ENCODE peak calls at places on chromosome 1, in four cellular contexts. One of them, this sample, is unnamed.

GRCh38 chr1:35915693-35916092 is 15.2 kb upstream of the AGO3 start:
- DNase-seq in fibroblast of pulmonary artery: no peak
- DNase-seq in RCC 7860: no peak
- DNase-seq in HTR-8/SVneo: no peak
- DNase-seq in this sample: no peak

GRCh38 chr1:117632269-117633067 is 26.6 kb downstream of the TENT5C start:
- DNase-seq in fibroblast of pulmonary artery: no peak
- DNase-seq in RCC 7860: no peak
- DNase-seq in HTR-8/SVneo: no peak
- DNase-seq in this sample: no peak

GRCh38 chr1:43446881-43447835 is 6.6 kb downstream of the HYI start:
- DNase-seq in RCC 7860: peak
- DNase-seq in fibroblast of pulmonary artery: no peak
- DNase-seq in HTR-8/SVneo: no peak
- DNase-seq in this sample: no peak

GRCh38 chr1:147726161-147726560 is 34.2 kb downstream of the GJA5 start:
- DNase-seq in RCC 7860: no peak
- DNase-seq in HTR-8/SVneo: no peak
- DNase-seq in fibroblast of pulmonary artery: no peak
- DNase-seq in this sample: no peak

GRCh38 chr1:11930571-11931445 is 3.7 kb upstream of the PLOD1 start:
- DNase-seq in HTR-8/SVneo: no peak
- DNase-seq in RCC 7860: no peak
- DNase-seq in fibroblast of pulmonary artery: peak
- DNase-seq in this sample: no peak

GRCh38 chr1:205535866-205536758 is 31.6 kb downstream of the CDK18 start:
- DNase-seq in HTR-8/SVneo: no peak
- DNase-seq in RCC 7860: no peak
- DNase-seq in fibroblast of pulmonary artery: no peak
- DNase-seq in this sample: no peak

GRCh38 chr1:67009792-67010191 is 44.2 kb downstream of the SLC35D1 start:
- DNase-seq in HTR-8/SVneo: no peak
- DNase-seq in RCC 7860: no peak
- DNase-seq in fibroblast of pulmonary artery: no peak
- DNase-seq in this sample: no peak

GRCh38 chr1:24003331-24003972 is 23.3 kb upstream of the SRSF10 start:
- DNase-seq in HTR-8/SVneo: peak
- DNase-seq in RCC 7860: no peak
- DNase-seq in fibroblast of pulmonary artery: peak
- DNase-seq in this sample: peak

GRCh38 chr1:16376971-16377370 is 9.9 kb downstream of the SZRD1 start:
- DNase-seq in RCC 7860: no peak
- DNase-seq in HTR-8/SVneo: no peak
- DNase-seq in fibroblast of pulmonary artery: no peak
- DNase-seq in this sample: no peak

GRCh38 chr1:204429746-204430145 is 18.1 kb upstream of the PPP1R15B start:
- DNase-seq in fibroblast of pulmonary artery: no peak
- DNase-seq in RCC 7860: no peak
- DNase-seq in HTR-8/SVneo: no peak
- DNase-seq in this sample: no peak

GRCh38 chr1:26353976-26354820 is at the start of gene CRYBG2:
- DNase-seq in RCC 7860: no peak
- DNase-seq in fibroblast of pulmonary artery: no peak
- DNase-seq in HTR-8/SVneo: no peak
- DNase-seq in this sample: no peak

GRCh38 chr1:54750596-54750995 is 13.7 kb downstream of the PARS2 start:
- DNase-seq in HTR-8/SVneo: no peak
- DNase-seq in RCC 7860: no peak
- DNase-seq in fibroblast of pulmonary artery: no peak
- DNase-seq in this sample: no peak

GRCh38 chr1:111030590-111030989 is 66.9 kb upstream of the LRIF1 start:
- DNase-seq in fibroblast of pulmonary artery: peak
- DNase-seq in HTR-8/SVneo: peak
- DNase-seq in RCC 7860: peak
- DNase-seq in this sample: peak

GRCh38 chr1:206631085-206631509 is 4.2 kb upstream of the DYRK3 start:
- DNase-seq in fibroblast of pulmonary artery: peak
- DNase-seq in HTR-8/SVneo: peak
- DNase-seq in RCC 7860: peak
- DNase-seq in this sample: peak